ENCODE peak calls at places on chromosomes 6 and 20, in seven cellular contexts. O, T, J, I, K, U and V are unnamed samples.

GRCh38 chr6:157879873-157880254 is 56.8 kb downstream of the SNX9 start:
- DNase-seq in U (no peak), O (no peak), I (no peak), T (no peak), J (no peak), K (no peak), V (no peak)

GRCh38 chr6:43491750-43492661 is 14.6 kb downstream of the TJAP1 start:
- DNase-seq in K (no peak), T (peak), J (no peak), U (peak), I (no peak), O (no peak), V (no peak)

GRCh38 chr20:2093200-2093781 is 8.3 kb upstream of the STK35 start:
- DNase-seq in I (no peak), K (peak), J (no peak), T (no peak), U (no peak), O (no peak), V (peak)

GRCh38 chr20:47998736-47999135 is 213.5 kb upstream of the SULF2 start:
- DNase-seq in O (no peak), J (no peak), K (peak), U (no peak), I (no peak), T (no peak), V (peak)

GRCh38 chr6:16762547-16763477 is 1.6 kb upstream of the ATXN1 start:
- DNase-seq in J (peak), T (peak), O (peak), U (peak), K (peak), I (peak), V (peak)

GRCh38 chr6:148293181-148293995 is 49.2 kb upstream of the SASH1 start:
- DNase-seq in K (no peak), J (no peak), O (no peak), I (peak), T (no peak), U (no peak), V (no peak)

GRCh38 chr6:26033132-26033941 is 53.9 kb upstream of the HFE start:
- DNase-seq in T (peak), U (peak), J (peak), K (peak), I (peak), O (peak), V (peak)

GRCh38 chr6:37516920-37517405 is 17.3 kb upstream of the CCDC167 start:
- DNase-seq in K (no peak), O (no peak), I (no peak), J (no peak), T (no peak), U (no peak), V (no peak)

GRCh38 chr6:40586800-40587201 is 363 bp downstream of the LRFN2 start:
- DNase-seq in O (no peak), U (no peak), J (no peak), K (no peak), I (no peak), T (peak), V (no peak)